ENCODE peak calls at places on chromosomes 11 and 22, in four cellular contexts. O is K562, J is GM12878, D is HepG2. M is an unnamed sample.

GRCh38 chr11:95912902-95913560 is 10.9 kb downstream of the MTMR2 start:
- DNase-seq in O (no peak), J (no peak), D (no peak), M (no peak)

GRCh38 chr11:95596011-95596489 is 193.5 kb downstream of the FAM76B start:
- DNase-seq in O (no peak), J (no peak), D (no peak), M (no peak)

GRCh38 chr11:120135838-120136237 is 2.1 kb downstream of the TRIM29 start:
- DNase-seq in O (no peak), J (no peak), D (no peak), M (no peak)

GRCh38 chr11:69190796-69191536 is 35.2 kb downstream of the SMIM38 start:
- DNase-seq in O (no peak), J (no peak), D (no peak), M (no peak)

GRCh38 chr11:65711785-65712632 is at the start of gene KAT5:
- DNase-seq in O (peak; percentile 93), J (peak; percentile 94), D (peak; percentile 95), M (peak; percentile 91)

GRCh38 chr11:35141538-35141937 is 2.6 kb downstream of the CD44 start:
- DNase-seq in O (no peak), J (no peak), D (no peak), M (no peak)

GRCh38 chr22:41847300-41847699 is 14.4 kb downstream of the SREBF2 start:
- DNase-seq in O (no peak), J (no peak), D (no peak), M (no peak)

GRCh38 chr11:86069408-86070086 is 663 bp upstream of the PICALM start:
- DNase-seq in O (peak; percentile 18), J (peak; percentile 62), D (peak; percentile 76), M (peak; percentile 16)

GRCh38 chr11:119316729-119317591 is at the start of gene MCAM:
- DNase-seq in O (peak; percentile 92), J (no peak), D (peak; percentile 41), M (peak; percentile 72)

GRCh38 chr11:95568236-95568635 is 221.3 kb downstream of the FAM76B start:
- DNase-seq in O (no peak), J (no peak), D (no peak), M (no peak)

GRCh38 chr11:81700061-81700460 is 1033.6 kb downstream of the FAM181B start:
- DNase-seq in O (no peak), J (no peak), D (no peak), M (no peak)

GRCh38 chr11:19286411-19286810 is 45.7 kb upstream of the E2F8 start:
- DNase-seq in O (no peak), J (no peak), D (no peak), M (no peak)

GRCh38 chr11:2813141-2813908 is 72.2 kb downstream of the CDKN1C start:
- DNase-seq in O (no peak), J (no peak), D (peak; percentile 35), M (no peak)

GRCh38 chr11:27331984-27332383 is 31.0 kb downstream of the CCDC34 start:
- DNase-seq in O (no peak), J (no peak), D (peak; percentile 12), M (no peak)

GRCh38 chr22:39094717-39095389 is 2.2 kb upstream of the APOBEC3H start:
- DNase-seq in O (no peak), J (no peak), D (no peak), M (no peak)

GRCh38 chr11:112238041-112238440 is 11.8 kb downstream of the PTS start:
- DNase-seq in O (no peak), J (no peak), D (no peak), M (no peak)

GRCh38 chr11:61392991-61393595 is 706 bp downstream of the TMEM216 start:
- DNase-seq in O (no peak), J (no peak), D (no peak), M (peak; percentile 42)

GRCh38 chr11:117789241-117789640 is 7.8 kb downstream of the DSCAML1 start:
- DNase-seq in O (no peak), J (no peak), D (no peak), M (no peak)

GRCh38 chr22:46336119-46337078 is 885 bp downstream of the TRMU start:
- DNase-seq in O (peak; percentile 55), J (no peak), D (peak; percentile 20), M (no peak)

GRCh38 chr11:21625982-21626381 is 566.9 kb upstream of the ANO5 start:
- DNase-seq in O (no peak), J (no peak), D (no peak), M (no peak)

DNA sequence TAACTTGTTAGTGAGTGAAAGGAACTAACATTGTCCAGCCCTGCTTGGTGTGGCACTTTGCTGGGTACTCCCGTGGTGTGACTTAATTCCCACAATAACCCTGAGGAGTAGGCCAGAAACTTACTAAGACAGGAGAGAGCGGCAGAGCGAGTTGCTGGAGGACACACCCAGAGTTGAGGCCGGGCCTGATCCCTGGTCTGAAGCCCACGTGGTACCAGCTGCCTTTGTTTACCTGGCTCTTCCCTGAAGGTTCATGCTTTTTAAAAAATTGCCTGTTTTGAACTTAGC is 594 bp downstream of the MPST start:
- DNase-seq in O (peak; percentile 25), J (no peak), D (no peak), M (peak; percentile 56)
- TF ChIP-seq TARDBP in O (no peak), J (no peak), D (no peak), M (no peak)

DNA sequence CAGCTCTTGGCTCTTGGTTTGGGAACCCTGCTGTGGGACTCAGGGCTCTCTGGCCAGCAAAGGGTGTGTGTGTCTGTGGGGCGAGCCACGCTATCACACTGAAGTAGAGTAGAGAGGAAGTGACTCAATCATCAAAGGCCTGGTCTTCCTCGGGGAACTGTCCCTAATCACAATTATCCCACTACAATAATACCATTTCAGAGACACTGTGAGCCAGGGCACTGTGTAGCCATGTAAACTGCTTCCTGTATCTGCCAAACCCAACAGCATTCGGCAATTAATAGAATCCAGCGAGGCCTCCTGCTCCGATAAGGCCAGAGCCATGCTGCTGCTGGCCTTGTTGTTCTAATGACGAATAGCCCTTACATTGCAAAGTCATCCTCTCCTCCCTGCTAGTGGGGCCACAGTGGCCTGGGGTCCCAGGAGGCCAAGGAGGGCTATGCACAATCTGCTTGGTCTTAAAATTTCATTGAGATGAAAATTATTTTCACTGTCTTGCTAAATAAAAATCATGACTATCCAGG is 49.8 kb upstream of the LMO2 start:
- DNase-seq in O (peak; percentile 69), J (peak; percentile 33), D (no peak), M (no peak)
- TF ChIP-seq SP1 in O (no peak), J (no peak), D (no peak), M (no peak)

DNA sequence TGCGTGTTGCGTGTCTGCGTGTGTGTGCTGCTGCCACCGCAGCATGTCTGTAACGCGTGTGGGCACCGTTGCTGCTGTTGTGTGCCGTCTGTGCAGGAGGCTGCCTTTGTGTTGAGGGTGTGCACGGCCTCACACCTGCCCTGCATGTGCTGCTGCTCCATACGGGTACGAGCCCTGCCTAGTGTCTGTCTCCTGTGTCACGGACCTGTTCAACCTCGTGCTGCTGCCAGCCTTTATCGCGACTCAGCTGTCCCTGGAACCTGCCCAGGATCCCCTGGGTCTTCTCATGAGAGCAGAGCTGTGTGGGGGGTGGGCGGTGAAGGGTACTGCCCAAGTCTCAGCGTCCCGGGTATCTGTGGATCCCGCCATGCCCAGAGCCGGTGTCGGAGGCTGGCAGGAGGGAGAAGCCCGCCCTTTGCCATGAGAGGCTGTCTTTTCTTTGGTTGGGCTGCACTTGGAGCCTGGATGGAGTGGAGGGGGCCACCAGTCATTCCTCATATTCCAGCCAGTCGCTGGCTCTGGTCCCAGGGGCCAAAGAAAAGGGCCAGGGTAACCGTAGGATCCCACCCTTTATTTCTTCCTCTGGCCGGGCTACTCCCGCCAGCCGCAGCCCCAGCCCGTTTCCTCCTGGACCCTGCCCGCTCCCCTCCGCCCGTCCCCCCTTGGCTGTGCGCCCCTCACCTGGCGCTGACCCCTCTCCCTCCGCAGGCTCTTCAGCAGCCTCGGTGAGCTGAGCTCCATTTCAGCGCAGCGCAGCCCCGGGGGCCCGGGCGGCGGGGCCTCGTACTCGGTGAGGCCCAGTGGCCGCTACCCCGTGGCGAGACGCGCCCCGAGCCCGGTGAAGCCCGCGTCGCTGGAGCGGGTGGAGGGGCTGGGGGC is 7.8 kb upstream of the ACR start:
- DNase-seq in O (no peak), J (no peak), D (no peak), M (no peak)
- TF ChIP-seq FOXK2 in O (no peak), J (no peak), D (no peak), M (no peak)

DNA sequence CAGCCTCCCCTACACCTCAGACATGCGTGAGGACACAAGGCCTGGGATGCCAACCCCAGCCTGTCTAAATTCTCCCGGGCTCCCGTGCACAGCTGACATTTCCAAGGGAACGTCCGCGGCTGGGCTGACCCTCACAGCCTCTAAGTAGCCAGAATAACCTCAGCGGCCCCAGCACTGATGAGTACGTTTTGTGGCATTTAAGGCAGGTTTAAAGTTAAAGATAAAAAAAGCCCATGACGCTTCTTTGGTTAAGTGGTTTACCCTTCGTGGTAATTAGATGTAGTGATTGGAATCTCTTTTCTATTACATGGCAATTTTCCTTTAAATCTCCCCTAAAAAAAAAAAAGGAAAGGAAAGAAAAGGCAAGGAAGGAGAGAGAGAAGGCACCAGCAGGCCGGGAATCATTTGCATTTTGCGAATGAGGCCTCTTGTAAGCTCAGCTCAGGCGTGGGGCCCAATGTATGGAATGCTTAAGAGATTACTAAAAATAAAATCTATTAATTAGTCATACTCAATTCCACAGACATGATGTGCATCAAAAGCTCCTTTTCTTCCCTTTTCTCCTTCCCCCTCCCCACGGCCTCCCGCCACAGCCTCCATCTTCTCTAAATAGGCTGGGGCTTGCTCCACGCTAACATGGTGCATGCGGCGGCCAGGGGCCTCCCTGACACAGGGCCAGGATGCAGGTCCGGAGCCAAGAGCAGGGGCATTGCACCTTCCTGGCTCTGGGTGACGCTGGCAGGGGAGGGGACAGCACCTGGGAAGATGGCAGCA is 44.1 kb downstream of the MACROD1 start:
- DNase-seq in O (no peak), J (no peak), D (no peak), M (no peak)
- TF ChIP-seq TARDBP in O (no peak), J (no peak), D (no peak), M (no peak)